ENCODE peak calls at places on chromosome 14, in ten cellular contexts. One of them, this sample, is unnamed.

GRCh38 chr14:21704340-21704737 is 30.7 kb upstream of the OR4E1 start:
- DNase-seq in GM12865: no peak
- DNase-seq in Karpas-422: peak
- DNase-seq in keratinocyte: no peak
- DNase-seq in adrenal gland: no peak
- DNase-seq in fibroblast of lung: no peak
- DNase-seq in fibroblast of pulmonary artery: no peak
- DNase-seq in NCI-H1436: no peak
- DNase-seq in lung: no peak
- DNase-seq in GM04503: no peak
- DNase-seq in this sample: no peak

GRCh38 chr14:101965145-101965531 is 765 bp downstream of the DYNC1H1 start:
- DNase-seq in NCI-H1436: peak
- DNase-seq in Karpas-422: peak
- DNase-seq in fibroblast of lung: peak
- DNase-seq in keratinocyte: no peak
- DNase-seq in adrenal gland: peak
- DNase-seq in fibroblast of pulmonary artery: peak
- DNase-seq in GM04503: no peak
- DNase-seq in GM12865: peak
- DNase-seq in lung: peak
- DNase-seq in this sample: no peak

GRCh38 chr14:72311116-72311515 is 378.9 kb downstream of the RGS6 start:
- DNase-seq in GM12865: no peak
- DNase-seq in Karpas-422: no peak
- DNase-seq in fibroblast of lung: no peak
- DNase-seq in adrenal gland: no peak
- DNase-seq in keratinocyte: no peak
- DNase-seq in NCI-H1436: no peak
- DNase-seq in fibroblast of pulmonary artery: no peak
- DNase-seq in lung: no peak
- DNase-seq in GM04503: no peak
- DNase-seq in this sample: no peak

GRCh38 chr14:92959761-92960680 is 37.1 kb downstream of the CHGA start:
- DNase-seq in keratinocyte: no peak
- DNase-seq in GM04503: no peak
- DNase-seq in GM12865: no peak
- DNase-seq in Karpas-422: no peak
- DNase-seq in adrenal gland: no peak
- DNase-seq in NCI-H1436: no peak
- DNase-seq in lung: no peak
- DNase-seq in fibroblast of pulmonary artery: no peak
- DNase-seq in fibroblast of lung: no peak
- DNase-seq in this sample: no peak

GRCh38 chr14:91067186-91067585 is 6.7 kb upstream of the RPS6KA5 start:
- DNase-seq in fibroblast of pulmonary artery: no peak
- DNase-seq in GM12865: no peak
- DNase-seq in lung: no peak
- DNase-seq in Karpas-422: no peak
- DNase-seq in NCI-H1436: no peak
- DNase-seq in fibroblast of lung: no peak
- DNase-seq in adrenal gland: no peak
- DNase-seq in GM04503: no peak
- DNase-seq in keratinocyte: no peak
- DNase-seq in this sample: no peak

GRCh38 chr14:94543450-94544123 is 17.7 kb upstream of the SERPINA4 start:
- DNase-seq in lung: no peak
- DNase-seq in GM12865: no peak
- DNase-seq in adrenal gland: no peak
- DNase-seq in NCI-H1436: no peak
- DNase-seq in Karpas-422: no peak
- DNase-seq in fibroblast of pulmonary artery: no peak
- DNase-seq in keratinocyte: peak
- DNase-seq in GM04503: no peak
- DNase-seq in fibroblast of lung: no peak
- DNase-seq in this sample: no peak

GRCh38 chr14:95023886-95024285 is 133.4 kb downstream of the DICER1 start:
- DNase-seq in GM04503: peak
- DNase-seq in GM12865: no peak
- DNase-seq in keratinocyte: no peak
- DNase-seq in Karpas-422: no peak
- DNase-seq in lung: peak
- DNase-seq in NCI-H1436: no peak
- DNase-seq in fibroblast of lung: peak
- DNase-seq in adrenal gland: no peak
- DNase-seq in fibroblast of pulmonary artery: peak
- DNase-seq in this sample: peak

GRCh38 chr14:24443053-24443683 is 592 bp upstream of the SDR39U1 start:
- DNase-seq in keratinocyte: no peak
- DNase-seq in GM12865: no peak
- DNase-seq in NCI-H1436: no peak
- DNase-seq in fibroblast of lung: no peak
- DNase-seq in fibroblast of pulmonary artery: no peak
- DNase-seq in Karpas-422: no peak
- DNase-seq in adrenal gland: no peak
- DNase-seq in GM04503: no peak
- DNase-seq in lung: no peak
- DNase-seq in this sample: no peak

GRCh38 chr14:90717916-90718315 is 98.3 kb downstream of the TTC7B start:
- DNase-seq in GM04503: peak
- DNase-seq in NCI-H1436: no peak
- DNase-seq in GM12865: no peak
- DNase-seq in Karpas-422: no peak
- DNase-seq in keratinocyte: no peak
- DNase-seq in fibroblast of lung: peak
- DNase-seq in adrenal gland: no peak
- DNase-seq in lung: no peak
- DNase-seq in fibroblast of pulmonary artery: no peak
- DNase-seq in this sample: peak

GRCh38 chr14:104879201-104879982 is 14.3 kb downstream of the CEP170B start:
- DNase-seq in fibroblast of pulmonary artery: no peak
- DNase-seq in keratinocyte: no peak
- DNase-seq in fibroblast of lung: no peak
- DNase-seq in NCI-H1436: no peak
- DNase-seq in lung: no peak
- DNase-seq in GM12865: no peak
- DNase-seq in Karpas-422: no peak
- DNase-seq in GM04503: no peak
- DNase-seq in adrenal gland: no peak
- DNase-seq in this sample: no peak

GRCh38 chr14:71437870-71438269 is 494.4 kb upstream of the RGS6 start:
- DNase-seq in keratinocyte: no peak
- DNase-seq in fibroblast of pulmonary artery: no peak
- DNase-seq in Karpas-422: no peak
- DNase-seq in NCI-H1436: no peak
- DNase-seq in lung: no peak
- DNase-seq in fibroblast of lung: no peak
- DNase-seq in GM12865: no peak
- DNase-seq in adrenal gland: no peak
- DNase-seq in GM04503: no peak
- DNase-seq in this sample: peak

GRCh38 chr14:65137648-65138317 is 35.5 kb upstream of the MAX start:
- DNase-seq in GM04503: no peak
- DNase-seq in fibroblast of lung: peak
- DNase-seq in NCI-H1436: no peak
- DNase-seq in Karpas-422: no peak
- DNase-seq in fibroblast of pulmonary artery: peak
- DNase-seq in GM12865: no peak
- DNase-seq in keratinocyte: no peak
- DNase-seq in adrenal gland: no peak
- DNase-seq in lung: no peak
- DNase-seq in this sample: peak

GRCh38 chr14:103512701-103513611 is 9.7 kb downstream of the CKB start:
- DNase-seq in keratinocyte: peak
- DNase-seq in GM12865: no peak
- DNase-seq in adrenal gland: peak
- DNase-seq in NCI-H1436: peak
- DNase-seq in Karpas-422: no peak
- DNase-seq in fibroblast of lung: peak
- DNase-seq in fibroblast of pulmonary artery: peak
- DNase-seq in GM04503: peak
- DNase-seq in lung: peak
- DNase-seq in this sample: peak

GRCh38 chr14:100440758-100441203 is 117.6 kb downstream of the SLC25A47 start:
- DNase-seq in keratinocyte: no peak
- DNase-seq in adrenal gland: no peak
- DNase-seq in fibroblast of pulmonary artery: peak
- DNase-seq in Karpas-422: no peak
- DNase-seq in GM12865: no peak
- DNase-seq in NCI-H1436: no peak
- DNase-seq in fibroblast of lung: peak
- DNase-seq in GM04503: no peak
- DNase-seq in lung: no peak
- DNase-seq in this sample: peak

GRCh38 chr14:53109028-53109687 is 44.0 kb downstream of the DDHD1 start:
- DNase-seq in fibroblast of lung: no peak
- DNase-seq in NCI-H1436: no peak
- DNase-seq in Karpas-422: peak
- DNase-seq in fibroblast of pulmonary artery: no peak
- DNase-seq in adrenal gland: no peak
- DNase-seq in GM12865: peak
- DNase-seq in keratinocyte: no peak
- DNase-seq in GM04503: no peak
- DNase-seq in lung: no peak
- DNase-seq in this sample: no peak

GRCh38 chr14:74835607-74836250 is 40.2 kb downstream of the PROX2 start:
- DNase-seq in lung: no peak
- DNase-seq in NCI-H1436: no peak
- DNase-seq in Karpas-422: no peak
- DNase-seq in adrenal gland: no peak
- DNase-seq in fibroblast of pulmonary artery: no peak
- DNase-seq in GM04503: no peak
- DNase-seq in GM12865: peak
- DNase-seq in keratinocyte: no peak
- DNase-seq in fibroblast of lung: no peak
- DNase-seq in this sample: no peak

GRCh38 chr14:65095633-65096205 is 6.6 kb downstream of the MAX start:
- DNase-seq in lung: peak
- DNase-seq in keratinocyte: no peak
- DNase-seq in GM12865: no peak
- DNase-seq in fibroblast of lung: peak
- DNase-seq in Karpas-422: no peak
- DNase-seq in NCI-H1436: peak
- DNase-seq in fibroblast of pulmonary artery: peak
- DNase-seq in adrenal gland: peak
- DNase-seq in GM04503: peak
- DNase-seq in this sample: peak

GRCh38 chr14:104820669-104821228 is 19.8 kb downstream of the ZBTB42 start:
- DNase-seq in fibroblast of pulmonary artery: peak
- DNase-seq in lung: peak
- DNase-seq in GM12865: no peak
- DNase-seq in keratinocyte: no peak
- DNase-seq in fibroblast of lung: peak
- DNase-seq in adrenal gland: no peak
- DNase-seq in Karpas-422: no peak
- DNase-seq in NCI-H1436: peak
- DNase-seq in GM04503: no peak
- DNase-seq in this sample: peak

GRCh38 chr14:37597538-37598084 is 2.2 kb downstream of the TTC6 start:
- DNase-seq in Karpas-422: no peak
- DNase-seq in GM12865: no peak
- DNase-seq in adrenal gland: no peak
- DNase-seq in keratinocyte: no peak
- DNase-seq in NCI-H1436: no peak
- DNase-seq in GM04503: no peak
- DNase-seq in fibroblast of pulmonary artery: no peak
- DNase-seq in fibroblast of lung: no peak
- DNase-seq in lung: no peak
- DNase-seq in this sample: no peak

GRCh38 chr14:75879031-75879430 is 102.8 kb downstream of the TGFB3 start:
- DNase-seq in NCI-H1436: no peak
- DNase-seq in fibroblast of pulmonary artery: peak
- DNase-seq in adrenal gland: no peak
- DNase-seq in fibroblast of lung: peak
- DNase-seq in GM04503: no peak
- DNase-seq in keratinocyte: peak
- DNase-seq in Karpas-422: no peak
- DNase-seq in lung: no peak
- DNase-seq in GM12865: peak
- DNase-seq in this sample: peak

GRCh38 chr14:105880616-105881015 is 354.2 kb downstream of the TMEM121 start:
- DNase-seq in fibroblast of pulmonary artery: no peak
- DNase-seq in GM12865: no peak
- DNase-seq in keratinocyte: no peak
- DNase-seq in GM04503: no peak
- DNase-seq in lung: no peak
- DNase-seq in Karpas-422: no peak
- DNase-seq in NCI-H1436: no peak
- DNase-seq in fibroblast of lung: no peak
- DNase-seq in adrenal gland: no peak
- DNase-seq in this sample: no peak

GRCh38 chr14:84144166-84144565 is 1385.8 kb upstream of the FLRT2 start:
- DNase-seq in Karpas-422: no peak
- DNase-seq in NCI-H1436: no peak
- DNase-seq in lung: no peak
- DNase-seq in GM12865: no peak
- DNase-seq in fibroblast of lung: peak
- DNase-seq in adrenal gland: no peak
- DNase-seq in keratinocyte: no peak
- DNase-seq in fibroblast of pulmonary artery: peak
- DNase-seq in GM04503: no peak
- DNase-seq in this sample: no peak

GRCh38 chr14:103302966-103303365 is 31.1 kb upstream of the EIF5 start:
- DNase-seq in lung: no peak
- DNase-seq in NCI-H1436: no peak
- DNase-seq in Karpas-422: no peak
- DNase-seq in keratinocyte: no peak
- DNase-seq in GM12865: no peak
- DNase-seq in fibroblast of lung: no peak
- DNase-seq in fibroblast of pulmonary artery: peak
- DNase-seq in adrenal gland: no peak
- DNase-seq in GM04503: no peak
- DNase-seq in this sample: no peak

GRCh38 chr14:97602438-97603117 is 805.4 kb downstream of the VRK1 start:
- DNase-seq in fibroblast of pulmonary artery: no peak
- DNase-seq in GM04503: no peak
- DNase-seq in NCI-H1436: no peak
- DNase-seq in Karpas-422: no peak
- DNase-seq in GM12865: peak
- DNase-seq in keratinocyte: no peak
- DNase-seq in fibroblast of lung: no peak
- DNase-seq in adrenal gland: no peak
- DNase-seq in lung: no peak
- DNase-seq in this sample: no peak

GRCh38 chr14:57302883-57303282 is 34.1 kb downstream of the AP5M1 start:
- DNase-seq in NCI-H1436: no peak
- DNase-seq in keratinocyte: no peak
- DNase-seq in lung: no peak
- DNase-seq in fibroblast of lung: no peak
- DNase-seq in fibroblast of pulmonary artery: peak
- DNase-seq in GM12865: no peak
- DNase-seq in adrenal gland: no peak
- DNase-seq in GM04503: no peak
- DNase-seq in Karpas-422: no peak
- DNase-seq in this sample: no peak

GRCh38 chr14:23568600-23569310 is 1.2 kb upstream of the AP1G2 start:
- DNase-seq in adrenal gland: peak
- DNase-seq in GM04503: no peak
- DNase-seq in GM12865: no peak
- DNase-seq in lung: no peak
- DNase-seq in keratinocyte: no peak
- DNase-seq in Karpas-422: peak
- DNase-seq in NCI-H1436: peak
- DNase-seq in fibroblast of lung: no peak
- DNase-seq in fibroblast of pulmonary artery: no peak
- DNase-seq in this sample: no peak

GRCh38 chr14:69268763-69269162 is 8.8 kb downstream of the GALNT16 start:
- DNase-seq in fibroblast of pulmonary artery: peak
- DNase-seq in Karpas-422: no peak
- DNase-seq in keratinocyte: peak
- DNase-seq in fibroblast of lung: peak
- DNase-seq in GM12865: no peak
- DNase-seq in GM04503: no peak
- DNase-seq in lung: no peak
- DNase-seq in NCI-H1436: no peak
- DNase-seq in adrenal gland: no peak
- DNase-seq in this sample: peak

GRCh38 chr14:67940476-67940875 is 120.9 kb downstream of the RAD51B start:
- DNase-seq in keratinocyte: no peak
- DNase-seq in GM12865: no peak
- DNase-seq in GM04503: peak
- DNase-seq in lung: no peak
- DNase-seq in NCI-H1436: no peak
- DNase-seq in fibroblast of lung: no peak
- DNase-seq in adrenal gland: no peak
- DNase-seq in fibroblast of pulmonary artery: peak
- DNase-seq in Karpas-422: no peak
- DNase-seq in this sample: peak

This sample was measured in astrocyte.